ENCODE peak calls at places on chromosomes 2 and 18, in five cellular contexts. J is AG09319, X is foreskin fibroblast, H is HFF-Myc, L is pancreas. S is an unnamed sample.

GRCh38 chr2:47422016-47422415 is 19.1 kb downstream of the MSH2 start:
- DNase-seq in J (no peak), X (peak; percentile 50), H (no peak), L (no peak), S (no peak)

GRCh38 chr18:27803957-27804356 is 373.0 kb downstream of the CDH2 start:
- DNase-seq in X (no peak), L (no peak), H (no peak), J (no peak), S (no peak)

GRCh38 chr18:8982416-8983183 is 119.9 kb upstream of the NDUFV2 start:
- DNase-seq in H (peak; percentile 89), L (peak; percentile 42), X (peak; percentile 91), J (peak; percentile 84), S (peak; percentile 19)

GRCh38 chr2:10487144-10488104 is 39.3 kb upstream of the ODC1 start:
- DNase-seq in X (no peak), L (no peak), J (no peak), H (no peak), S (no peak)

GRCh38 chr2:86107031-86107430 is 996 bp downstream of the PTCD3 start:
- DNase-seq in J (no peak), X (peak; percentile 15), H (no peak), L (no peak), S (no peak)

GRCh38 chr2:45643095-45643494 is 8.4 kb upstream of the PRKCE start:
- DNase-seq in X (peak; percentile 19), J (no peak), H (no peak), L (no peak), S (no peak)

GRCh38 chr2:10045561-10046355 is 2.4 kb downstream of the KLF11 start:
- DNase-seq in H (no peak), J (no peak), X (no peak), L (peak; percentile 88), S (no peak)

GRCh38 chr18:10140928-10141327 is 227.1 kb downstream of the VAPA start:
- DNase-seq in X (peak; percentile 88), H (peak; percentile 72), L (peak; percentile 74), J (no peak), S (peak; percentile 33)

GRCh38 chr2:61196671-61197070 is 34.7 kb downstream of the C2orf74 start:
- DNase-seq in J (no peak), L (no peak), H (no peak), X (no peak), S (no peak)

GRCh38 chr2:176449852-176450251 is 180.6 kb downstream of the MTX2 start:
- DNase-seq in L (no peak), J (no peak), X (no peak), H (no peak), S (no peak)

GRCh38 chr2:143261986-143262784 is 133.0 kb downstream of the ARHGAP15 start:
- DNase-seq in L (no peak), H (no peak), X (peak; percentile 8), J (no peak), S (no peak)

GRCh38 chr2:5897249-5897648 is 205.1 kb downstream of the SOX11 start:
- DNase-seq in J (no peak), X (no peak), L (no peak), H (no peak), S (no peak)

GRCh38 chr2:44928660-44929471 is 12.6 kb upstream of the SIX3 start:
- DNase-seq in L (no peak), X (no peak), J (no peak), H (no peak), S (no peak)

GRCh38 chr2:64263315-64263714 is 119.1 kb upstream of the PELI1 start:
- DNase-seq in J (peak; percentile 25), X (peak; percentile 90), L (no peak), H (peak; percentile 92), S (no peak)

GRCh38 chr2:63734510-63734909 is 107.2 kb upstream of the UGP2 start:
- DNase-seq in H (no peak), X (peak; percentile 45), J (no peak), L (no peak), S (no peak)

GRCh38 chr2:219029829-219030165 is 11.5 kb downstream of the CFAP65 start:
- DNase-seq in X (peak; percentile 88), H (peak; percentile 14), J (peak; percentile 35), L (peak; percentile 89), S (peak; percentile 77)

GRCh38 chr18:8767356-8767755 is 62.0 kb downstream of the MTCL1 start:
- DNase-seq in J (no peak), X (no peak), L (no peak), H (no peak), S (no peak)

GRCh38 chr2:111007757-111008688 is 112.7 kb upstream of the BCL2L11 start:
- DNase-seq in X (no peak), H (no peak), J (no peak), L (no peak), S (no peak)

GRCh38 chr2:172211507-172211906 is 108.8 kb upstream of the DLX2 start:
- DNase-seq in J (no peak), H (no peak), X (peak; percentile 71), L (no peak), S (no peak)

GRCh38 chr2:120066708-120067547 is 54.1 kb downstream of the EPB41L5 start:
- DNase-seq in H (no peak), X (peak; percentile 14), L (peak; percentile 23), J (peak; percentile 4), S (peak; percentile 67)

GRCh38 chr18:51068111-51068510 is 38.1 kb downstream of the SMAD4 start:
- DNase-seq in L (no peak), H (peak; percentile 14), X (peak; percentile 68), J (no peak), S (no peak)

DNA sequence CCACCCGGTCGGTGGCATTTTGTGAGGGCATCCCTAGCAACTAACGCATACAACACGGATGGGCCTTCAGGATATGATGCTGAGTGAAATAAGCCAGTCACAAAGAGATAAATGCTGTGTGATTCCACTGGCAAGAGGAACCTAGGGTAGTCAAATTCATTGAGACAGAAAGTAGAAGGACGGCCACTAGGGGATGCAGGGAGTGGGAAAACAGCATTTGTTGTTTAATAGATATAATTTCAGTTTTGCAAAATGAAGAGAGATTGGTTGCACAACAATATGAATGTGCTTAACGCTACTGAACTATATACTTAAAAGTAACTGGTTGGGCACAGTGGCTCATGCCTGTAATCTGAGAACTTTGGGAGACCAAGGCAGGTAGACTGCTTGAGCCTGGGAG is 112.9 kb downstream of the AFF3 start:
- DNase-seq in L (no peak), H (no peak), X (no peak), J (no peak), S (no peak)
- TF ChIP-seq CTCF in L (no peak), H (peak; percentile 15), X (no peak), J (no peak), S (no peak)

GRCh38 chr2:200305797-200306718 is at the start of gene SPATS2L:
- DNase-seq in H (peak; percentile 49), X (peak; percentile 91), L (peak; percentile 76), J (peak; percentile 74), S (peak; percentile 83)
- TF ChIP-seq CTCF in H (no peak), X (no peak), L (no peak), J (no peak), S (no peak)

DNA sequence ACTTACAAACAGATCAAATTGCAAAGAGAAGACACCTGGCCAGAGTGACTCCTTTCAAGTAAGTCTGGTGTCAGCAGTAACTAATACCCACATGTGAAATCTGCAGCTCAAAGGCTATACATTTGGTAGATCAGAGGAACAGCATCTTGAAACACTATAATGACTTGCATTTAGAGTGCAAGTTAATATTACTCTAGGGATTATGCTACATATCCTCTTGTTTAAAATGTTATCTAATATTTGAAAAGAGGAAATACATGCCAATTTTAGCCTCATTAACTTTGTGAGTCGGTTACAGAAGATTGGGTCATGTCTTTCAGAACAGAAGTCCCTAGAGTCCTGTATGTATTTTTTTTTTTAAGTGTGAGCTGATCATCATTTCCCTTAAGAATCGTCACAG is 15.2 kb downstream of the LANCL1 start:
- DNase-seq in H (no peak), J (no peak), L (no peak), X (no peak), S (no peak)
- TF ChIP-seq CTCF in H (no peak), J (no peak), L (no peak), X (no peak), S (no peak)

GRCh38 chr2:231300020-231300721 is 95.3 kb upstream of the B3GNT7 start:
- DNase-seq in J (no peak), L (peak; percentile 49), H (no peak), X (no peak), S (peak; percentile 19)

GRCh38 chr2:231297108-231297908 is 98.2 kb upstream of the B3GNT7 start:
- DNase-seq in X (peak; percentile 80), H (no peak), L (peak; percentile 62), J (no peak), S (peak; percentile 31)

GRCh38 chr2:231298091-231298490 is 97.4 kb upstream of the B3GNT7 start:
- DNase-seq in X (no peak), H (no peak), L (no peak), J (no peak), S (no peak)

GRCh38 chr2:231300722-231301076 is 94.8 kb upstream of the B3GNT7 start:
- DNase-seq in J (no peak), L (no peak), X (no peak), H (no peak), S (no peak)

GRCh38 chr2:231299267-231299666 is 96.2 kb upstream of the B3GNT7 start:
- DNase-seq in X (no peak), H (no peak), L (no peak), J (no peak), S (no peak)
- TF ChIP-seq CTCF in X (no peak), H (no peak), L (no peak), J (no peak), S (no peak)

GRCh38 chr2:200445284-200445683 is 64.6 kb downstream of the KCTD18 start:
- DNase-seq in L (no peak), H (no peak), J (no peak), X (no peak), S (no peak)
- TF ChIP-seq CTCF in L (no peak), H (no peak), J (no peak), X (no peak), S (no peak)

S was measured in prostate gland.